ENCODE peak calls at places on chromosome 6, in five cellular contexts. U, P, S, B and A are unnamed samples.
A peak's percentile ranks its signal among the peaks of the same experiment; 100 is the strongest.

GRCh38 chr6:16706029-16706428 is 55.2 kb downstream of the ATXN1 start:
- DNase-seq in U (no peak), B (no peak), P (no peak), S (no peak), A (no peak)

GRCh38 chr6:116370717-116371383 is at the start of gene DSE:
- DNase-seq in P (no peak), U (peak; percentile 49), B (peak; percentile 89), S (peak; percentile 48), A (peak; percentile 84)

GRCh38 chr6:131510094-131510493 is 62.9 kb upstream of the ARG1 start:
- DNase-seq in B (no peak), P (peak; percentile 8), U (no peak), S (peak; percentile 81), A (peak; percentile 62)

GRCh38 chr6:112109267-112109666 is 21.9 kb downstream of the FAM229B start:
- DNase-seq in B (no peak), U (no peak), P (no peak), S (no peak), A (no peak)

GRCh38 chr6:27630727-27631613 is 158.1 kb upstream of the ZNF184 start:
- DNase-seq in B (no peak), S (no peak), P (peak; percentile 49), U (no peak), A (peak; percentile 82)

GRCh38 chr6:51339728-51340127 is 521.1 kb downstream of the TFAP2B start:
- DNase-seq in P (no peak), U (no peak), S (no peak), B (no peak), A (no peak)

GRCh38 chr6:20038805-20039204 is 173.5 kb downstream of the MBOAT1 start:
- DNase-seq in U (peak; percentile 14), P (no peak), B (no peak), S (no peak), A (no peak)

GRCh38 chr6:8579372-8579771 is 144.0 kb upstream of the SLC35B3 start:
- DNase-seq in S (no peak), P (no peak), U (no peak), B (no peak), A (no peak)

GRCh38 chr6:34049395-34050342 is 96.2 kb downstream of the GRM4 start:
- DNase-seq in B (no peak), P (no peak), U (no peak), S (no peak), A (no peak)

GRCh38 chr6:82686719-82687118 is 323.1 kb downstream of the TPBG start:
- DNase-seq in P (no peak), B (no peak), U (no peak), S (no peak), A (no peak)

GRCh38 chr6:168242111-168242510 is 77.5 kb downstream of the DACT2 start:
- DNase-seq in U (no peak), S (no peak), P (no peak), B (no peak), A (no peak)

GRCh38 chr6:56891754-56892153 is 63.2 kb upstream of the BEND6 start:
- DNase-seq in U (no peak), B (no peak), S (no peak), P (peak; percentile 16), A (peak; percentile 48)

GRCh38 chr6:89566930-89567634 is 71.5 kb downstream of the LYRM2 start:
- DNase-seq in U (no peak), B (no peak), S (no peak), P (no peak), A (no peak)

GRCh38 chr6:5259428-5259827 is 1.3 kb downstream of the LYRM4 start:
- DNase-seq in B (no peak), U (no peak), S (no peak), P (no peak), A (no peak)

GRCh38 chr6:142945071-142945445 is at the start of gene HIVEP2:
- DNase-seq in B (peak; percentile 87), U (no peak), S (peak; percentile 66), P (peak; percentile 37), A (peak; percentile 84)

GRCh38 chr6:53717571-53717970 is 52.0 kb upstream of the KLHL31 start:
- DNase-seq in B (no peak), S (no peak), U (no peak), P (no peak), A (no peak)

GRCh38 chr6:135627092-135627715 is 129.7 kb upstream of the AHI1 start:
- DNase-seq in S (no peak), U (no peak), B (no peak), P (no peak), A (no peak)

GRCh38 chr6:117976030-117976651 is 69.1 kb downstream of the SLC35F1 start:
- DNase-seq in P (peak; percentile 16), S (peak; percentile 67), U (peak; percentile 4), B (no peak), A (peak; percentile 59)

GRCh38 chr6:12717356-12717755 is 789 bp downstream of the PHACTR1 start:
- DNase-seq in B (no peak), U (no peak), S (no peak), P (no peak), A (no peak)

GRCh38 chr6:74073429-74073828 is 377.4 kb downstream of the CD109 start:
- DNase-seq in S (no peak), B (no peak), P (no peak), U (no peak), A (no peak)

GRCh38 chr6:43089874-43090556 is 13.9 kb downstream of the PTK7 start:
- DNase-seq in P (no peak), U (no peak), B (no peak), S (no peak), A (no peak)

GRCh38 chr6:113636357-113636824 is 220.8 kb upstream of the MARCKS start:
- DNase-seq in U (no peak), S (no peak), P (no peak), B (no peak), A (no peak)

GRCh38 chr6:137271245-137272183 is 52.3 kb upstream of the IFNGR1 start:
- DNase-seq in B (no peak), U (no peak), P (peak; percentile 33), S (peak; percentile 60), A (peak; percentile 69)

GRCh38 chr6:150352321-150353296 is 16.2 kb upstream of the IYD start:
- DNase-seq in P (no peak), B (no peak), U (peak; percentile 67), S (no peak), A (no peak)

GRCh38 chr6:150866147-150867073 is 908 bp downstream of the MTHFD1L start:
- DNase-seq in U (peak; percentile 55), B (peak; percentile 79), S (peak; percentile 50), P (peak; percentile 34), A (peak; percentile 90)

GRCh38 chr6:89984926-89985743 is 90.9 kb downstream of the GJA10 start:
- DNase-seq in B (peak; percentile 89), S (no peak), P (no peak), U (no peak), A (no peak)

GRCh38 chr6:166168616-166169548 is 1.2 kb upstream of the TBXT start:
- DNase-seq in P (no peak), B (no peak), S (no peak), U (no peak), A (peak; percentile 45)

GRCh38 chr6:35728663-35729348 is 8.0 kb upstream of the ARMC12 start:
- DNase-seq in B (peak; percentile 65), S (peak; percentile 42), U (no peak), P (no peak), A (no peak)

GRCh38 chr6:35729349-35729678 is 7.5 kb upstream of the ARMC12 start:
- DNase-seq in U (no peak), S (no peak), B (no peak), P (no peak), A (no peak)

GRCh38 chr6:35727206-35727934 is 9.5 kb upstream of the ARMC12 start:
- DNase-seq in B (peak; percentile 91), S (peak; percentile 49), U (no peak), P (no peak), A (peak; percentile 68)

GRCh38 chr6:35729722-35730121 is 7.1 kb upstream of the ARMC12 start:
- DNase-seq in U (no peak), B (no peak), P (no peak), S (no peak), A (no peak)

DNA sequence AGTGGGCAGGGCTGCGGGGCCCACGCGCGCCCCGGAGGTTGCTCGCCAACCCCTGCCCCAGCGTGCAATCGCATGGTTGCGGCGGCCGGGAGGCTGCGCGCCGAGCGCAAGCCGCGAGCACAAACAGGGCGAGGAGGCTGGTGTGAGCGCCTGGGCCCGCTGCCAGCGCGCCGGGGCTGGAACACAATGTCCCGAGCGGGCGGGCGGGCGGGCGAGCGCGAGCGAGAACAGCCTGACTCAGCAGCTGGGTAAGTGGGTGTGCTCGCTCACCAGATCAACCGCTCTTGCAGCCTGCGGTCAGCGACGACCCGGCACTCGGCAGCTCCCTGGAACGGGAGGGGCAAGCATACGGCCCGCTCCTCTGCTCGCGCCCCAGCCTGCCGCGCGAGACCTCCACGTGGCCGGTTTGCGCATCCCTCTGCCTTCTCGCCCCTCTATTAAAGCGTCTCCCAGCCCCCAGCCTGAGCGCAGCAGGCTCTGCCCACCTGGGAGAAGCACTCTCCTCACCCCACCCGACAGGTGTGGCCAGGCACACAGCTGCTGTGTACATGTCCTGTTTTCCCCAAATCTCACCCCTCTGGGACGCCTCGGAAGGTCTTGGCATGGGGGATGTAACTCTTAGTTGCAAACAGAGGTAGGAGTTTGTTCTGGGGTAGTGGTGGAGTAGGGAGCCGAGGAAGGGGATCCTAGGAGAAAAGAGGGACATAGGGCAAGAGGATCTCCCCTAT is 8.7 kb upstream of the ARMC12 start:
- DNase-seq in U (peak; percentile 56), B (peak; percentile 95), S (peak; percentile 94), P (peak; percentile 71), A (peak; percentile 93)
- TF ChIP-seq CTCF in U (no peak), B (no peak), S (no peak), P (no peak), A (no peak)

GRCh38 chr6:140537211-140537610 is 1162.8 kb upstream of the CITED2 start:
- DNase-seq in P (no peak), S (no peak), U (no peak), B (no peak), A (no peak)
- H3K4me3 ChIP-seq in P (no peak overlapping the region), S (no peak overlapping the region), U (no peak overlapping the region), B (peak overlapping the region; percentile 15), A (no peak overlapping the region)

DNA sequence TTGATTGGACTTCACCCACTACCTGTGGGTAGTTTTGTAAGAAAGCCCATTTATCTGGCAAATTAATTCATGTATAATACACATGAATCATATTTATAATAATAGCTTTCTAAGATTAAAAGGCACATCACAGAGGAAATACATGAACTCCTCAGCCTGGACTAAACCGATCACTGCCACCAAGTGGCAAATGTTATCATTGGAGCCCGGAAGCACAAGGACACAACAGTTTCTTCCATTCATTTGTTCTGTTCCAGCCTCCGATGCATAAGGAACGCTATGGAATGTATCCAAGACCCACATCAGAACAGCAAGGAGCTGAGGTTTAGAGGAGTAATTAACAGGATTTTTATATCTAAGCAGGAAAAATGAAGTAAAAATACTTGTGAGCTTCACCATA is 13.9 kb upstream of the IPCEF1 start:
- DNase-seq in U (no peak), S (no peak), B (no peak), P (no peak), A (peak; percentile 10)
- TF ChIP-seq CTCF in U (peak; percentile 50), S (no peak), B (peak; percentile 56), P (peak; percentile 35), A (peak; percentile 5)

GRCh38 chr6:119137194-119138072 is 59.0 kb upstream of the FAM184A start:
- DNase-seq in U (no peak), S (no peak), P (no peak), B (no peak), A (no peak)

GRCh38 chr6:119142637-119143036 is 64.2 kb upstream of the FAM184A start:
- DNase-seq in S (no peak), U (no peak), P (no peak), B (no peak), A (no peak)

GRCh38 chr6:119138906-119139541 is 60.6 kb upstream of the FAM184A start:
- DNase-seq in U (no peak), B (no peak), P (no peak), S (peak; percentile 69), A (peak; percentile 31)

GRCh38 chr6:119142051-119142450 is 63.6 kb upstream of the FAM184A start:
- DNase-seq in U (no peak), S (no peak), P (no peak), B (no peak), A (no peak)

GRCh38 chr6:119140471-119141165 is 62.2 kb upstream of the FAM184A start:
- DNase-seq in B (no peak), P (no peak), S (no peak), U (no peak), A (no peak)
- H3K4me3 ChIP-seq in B (no peak overlapping the region), P (no peak overlapping the region), S (no peak overlapping the region), U (no peak overlapping the region), A (no peak overlapping the region)